ENCODE peak calls at places on chromosomes 2 and 18, in six cellular contexts. One of them, this sample, is unnamed.

GRCh38 chr2:43383533-43383932 is 157.1 kb upstream of the ZFP36L2 start:
- DNase-seq in neuronal stem cell: no peak
- DNase-seq in mesenchymal stem cell: no peak
- DNase-seq in H1: no peak
- DNase-seq in IMR-90: no peak
- DNase-seq in trophoblast cell: no peak
- DNase-seq in this sample: no peak

GRCh38 chr18:62245699-62246098 is 58.6 kb downstream of the RELCH start:
- DNase-seq in H1: no peak
- DNase-seq in mesenchymal stem cell: no peak
- DNase-seq in neuronal stem cell: no peak
- DNase-seq in IMR-90: no peak
- DNase-seq in trophoblast cell: peak
- DNase-seq in this sample: no peak

GRCh38 chr2:120421830-120422175 is 75.9 kb downstream of the INHBB start:
- DNase-seq in trophoblast cell: no peak
- DNase-seq in IMR-90: no peak
- DNase-seq in mesenchymal stem cell: no peak
- DNase-seq in neuronal stem cell: no peak
- DNase-seq in H1: peak
- DNase-seq in this sample: peak

GRCh38 chr2:45278345-45279078 is 269.3 kb upstream of the SIX2 start:
- DNase-seq in H1: no peak
- DNase-seq in mesenchymal stem cell: no peak
- DNase-seq in trophoblast cell: no peak
- DNase-seq in IMR-90: peak
- DNase-seq in neuronal stem cell: no peak
- DNase-seq in this sample: no peak

GRCh38 chr18:26436176-26437031 is 111.9 kb downstream of the KCTD1 start:
- DNase-seq in trophoblast cell: peak
- DNase-seq in H1: peak
- DNase-seq in neuronal stem cell: no peak
- DNase-seq in mesenchymal stem cell: peak
- DNase-seq in IMR-90: peak
- DNase-seq in this sample: no peak

GRCh38 chr2:60290534-60290933 is 262.9 kb downstream of the BCL11A start:
- DNase-seq in H1: no peak
- DNase-seq in trophoblast cell: no peak
- DNase-seq in neuronal stem cell: no peak
- DNase-seq in IMR-90: no peak
- DNase-seq in mesenchymal stem cell: no peak
- DNase-seq in this sample: no peak

GRCh38 chr2:100124746-100125145 is 17.6 kb downstream of the AFF3 start:
- DNase-seq in IMR-90: no peak
- DNase-seq in mesenchymal stem cell: no peak
- DNase-seq in H1: no peak
- DNase-seq in neuronal stem cell: no peak
- DNase-seq in trophoblast cell: peak
- DNase-seq in this sample: no peak

GRCh38 chr2:64716569-64716968 is 62.9 kb upstream of the SERTAD2 start:
- DNase-seq in IMR-90: no peak
- DNase-seq in mesenchymal stem cell: no peak
- DNase-seq in H1: no peak
- DNase-seq in trophoblast cell: no peak
- DNase-seq in neuronal stem cell: no peak
- DNase-seq in this sample: no peak

GRCh38 chr2:12555012-12555645 is 161.6 kb upstream of the TRIB2 start:
- DNase-seq in trophoblast cell: no peak
- DNase-seq in H1: no peak
- DNase-seq in IMR-90: peak
- DNase-seq in neuronal stem cell: no peak
- DNase-seq in mesenchymal stem cell: peak
- DNase-seq in this sample: no peak

GRCh38 chr2:159157361-159158045 is 129.0 kb downstream of the WDSUB1 start:
- DNase-seq in H1: no peak
- DNase-seq in mesenchymal stem cell: peak
- DNase-seq in IMR-90: peak
- DNase-seq in trophoblast cell: peak
- DNase-seq in neuronal stem cell: no peak
- DNase-seq in this sample: no peak

GRCh38 chr18:9943311-9943710 is 29.5 kb downstream of the VAPA start:
- DNase-seq in neuronal stem cell: no peak
- DNase-seq in trophoblast cell: no peak
- DNase-seq in mesenchymal stem cell: no peak
- DNase-seq in IMR-90: no peak
- DNase-seq in H1: no peak
- DNase-seq in this sample: no peak

GRCh38 chr2:131063501-131064283 is 29.6 kb downstream of the FAM168B start:
- DNase-seq in H1: no peak
- DNase-seq in mesenchymal stem cell: no peak
- DNase-seq in neuronal stem cell: no peak
- DNase-seq in trophoblast cell: no peak
- DNase-seq in IMR-90: peak
- DNase-seq in this sample: no peak

GRCh38 chr2:25698752-25699151 is 25.4 kb upstream of the DTNB start:
- DNase-seq in neuronal stem cell: no peak
- DNase-seq in IMR-90: peak
- DNase-seq in H1: no peak
- DNase-seq in mesenchymal stem cell: peak
- DNase-seq in trophoblast cell: no peak
- DNase-seq in this sample: no peak

GRCh38 chr18:57819119-57819518 is 16.0 kb upstream of the ATP8B1 start:
- DNase-seq in neuronal stem cell: no peak
- DNase-seq in mesenchymal stem cell: no peak
- DNase-seq in IMR-90: no peak
- DNase-seq in trophoblast cell: no peak
- DNase-seq in H1: no peak
- DNase-seq in this sample: no peak
- H3K9ac ChIP-seq in neuronal stem cell: no peak
- H3K9ac ChIP-seq in mesenchymal stem cell: no peak
- H3K9ac ChIP-seq in IMR-90: no peak
- H3K9ac ChIP-seq in trophoblast cell: no peak
- H3K9ac ChIP-seq in H1: no peak
- H3K9ac ChIP-seq in this sample: no peak

GRCh38 chr2:173456960-173457359 is 102.3 kb downstream of the CDCA7 start:
- DNase-seq in H1: no peak
- DNase-seq in neuronal stem cell: no peak
- DNase-seq in mesenchymal stem cell: no peak
- DNase-seq in trophoblast cell: no peak
- DNase-seq in IMR-90: no peak
- DNase-seq in this sample: no peak
- H3K14ac ChIP-seq in H1: no peak
- H3K14ac ChIP-seq in neuronal stem cell: no peak
- H3K14ac ChIP-seq in mesenchymal stem cell: no peak
- H3K14ac ChIP-seq in trophoblast cell: no peak
- H3K14ac ChIP-seq in IMR-90: no peak
- H3K14ac ChIP-seq in this sample: no peak

GRCh38 chr2:118589726-118590125 is 257.7 kb downstream of the EN1 start:
- DNase-seq in neuronal stem cell: no peak
- DNase-seq in H1: no peak
- DNase-seq in IMR-90: no peak
- DNase-seq in trophoblast cell: no peak
- DNase-seq in mesenchymal stem cell: no peak
- DNase-seq in this sample: peak
- H3K9ac ChIP-seq in neuronal stem cell: no peak
- H3K9ac ChIP-seq in H1: no peak
- H3K9ac ChIP-seq in IMR-90: no peak
- H3K9ac ChIP-seq in trophoblast cell: no peak
- H3K9ac ChIP-seq in mesenchymal stem cell: no peak
- H3K9ac ChIP-seq in this sample: no peak

GRCh38 chr2:24153478-24153877 is 21.4 kb upstream of the FAM228A start:
- DNase-seq in trophoblast cell: no peak
- DNase-seq in neuronal stem cell: no peak
- DNase-seq in H1: no peak
- DNase-seq in IMR-90: no peak
- DNase-seq in mesenchymal stem cell: no peak
- DNase-seq in this sample: no peak

GRCh38 chr2:24158131-24158530 is 16.7 kb upstream of the FAM228A start:
- DNase-seq in neuronal stem cell: no peak
- DNase-seq in IMR-90: no peak
- DNase-seq in trophoblast cell: no peak
- DNase-seq in mesenchymal stem cell: no peak
- DNase-seq in H1: no peak
- DNase-seq in this sample: no peak

GRCh38 chr2:24147364-24147763 is 24.1 kb downstream of the FAM228B start:
- DNase-seq in IMR-90: no peak
- DNase-seq in neuronal stem cell: no peak
- DNase-seq in trophoblast cell: no peak
- DNase-seq in H1: no peak
- DNase-seq in mesenchymal stem cell: peak
- DNase-seq in this sample: no peak

GRCh38 chr2:24152413-24153197 is 22.2 kb upstream of the FAM228A start:
- DNase-seq in IMR-90: no peak
- DNase-seq in mesenchymal stem cell: no peak
- DNase-seq in trophoblast cell: peak
- DNase-seq in H1: no peak
- DNase-seq in neuronal stem cell: no peak
- DNase-seq in this sample: no peak
- H3K14ac ChIP-seq in IMR-90: no peak
- H3K14ac ChIP-seq in mesenchymal stem cell: no peak
- H3K14ac ChIP-seq in trophoblast cell: no peak
- H3K14ac ChIP-seq in H1: no peak
- H3K14ac ChIP-seq in neuronal stem cell: no peak
- H3K14ac ChIP-seq in this sample: no peak

GRCh38 chr18:50817898-50818250 is 1.9 kb downstream of the MRO start:
- DNase-seq in mesenchymal stem cell: no peak
- DNase-seq in neuronal stem cell: no peak
- DNase-seq in trophoblast cell: no peak
- DNase-seq in IMR-90: peak
- DNase-seq in H1: no peak
- DNase-seq in this sample: no peak
- H3K9ac ChIP-seq in mesenchymal stem cell: peak
- H3K9ac ChIP-seq in neuronal stem cell: no peak
- H3K9ac ChIP-seq in trophoblast cell: no peak
- H3K9ac ChIP-seq in IMR-90: no peak
- H3K9ac ChIP-seq in H1: no peak
- H3K9ac ChIP-seq in this sample: no peak

DNA sequence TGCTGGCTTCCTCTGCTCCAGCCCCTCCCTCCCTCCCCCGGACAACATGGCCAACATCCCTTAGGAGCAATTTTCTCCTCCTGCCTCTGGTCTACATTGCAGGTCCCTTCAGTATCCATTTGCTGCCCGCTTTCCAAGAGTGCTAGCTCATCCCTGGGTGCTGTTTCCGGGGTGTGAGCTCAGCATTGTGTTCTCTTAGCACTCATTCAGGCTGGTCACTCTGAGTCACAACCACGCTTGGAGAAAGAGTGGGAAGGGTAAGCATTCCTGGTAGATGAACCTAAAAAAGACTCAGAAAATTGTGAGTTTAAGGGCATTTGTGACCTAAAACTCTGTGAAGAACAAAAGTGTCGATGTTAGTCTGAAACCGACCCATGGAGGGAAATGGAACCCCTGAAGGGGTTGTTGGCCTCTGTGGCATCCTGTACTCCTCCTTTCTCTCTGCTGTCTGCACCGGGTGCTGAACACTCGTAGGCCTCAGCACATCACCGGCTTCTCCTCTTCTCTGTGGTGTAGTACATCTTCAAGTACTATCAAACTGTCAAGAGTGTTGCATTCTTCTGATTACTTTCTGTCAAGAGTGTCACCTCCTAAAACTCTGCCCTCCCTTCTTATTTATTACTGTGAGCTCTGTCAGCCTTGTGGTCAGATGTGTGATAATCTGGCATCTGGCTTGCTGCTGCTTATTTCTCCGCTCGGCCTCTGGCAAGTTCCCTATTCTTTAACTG is 73.0 kb downstream of the CTNNA2 start:
- DNase-seq in mesenchymal stem cell: no peak
- DNase-seq in trophoblast cell: no peak
- DNase-seq in IMR-90: peak
- DNase-seq in H1: no peak
- DNase-seq in neuronal stem cell: no peak
- DNase-seq in this sample: no peak
- H3K14ac ChIP-seq in mesenchymal stem cell: no peak
- H3K14ac ChIP-seq in trophoblast cell: no peak
- H3K14ac ChIP-seq in IMR-90: no peak
- H3K14ac ChIP-seq in H1: no peak
- H3K14ac ChIP-seq in neuronal stem cell: no peak
- H3K14ac ChIP-seq in this sample: no peak

GRCh38 chr18:49833804-49834203 is 20.5 kb upstream of the ACAA2 start:
- DNase-seq in mesenchymal stem cell: no peak
- DNase-seq in neuronal stem cell: no peak
- DNase-seq in IMR-90: no peak
- DNase-seq in H1: no peak
- DNase-seq in trophoblast cell: no peak
- DNase-seq in this sample: no peak
- H3K9ac ChIP-seq in mesenchymal stem cell: no peak
- H3K9ac ChIP-seq in neuronal stem cell: no peak
- H3K9ac ChIP-seq in IMR-90: no peak
- H3K9ac ChIP-seq in H1: no peak
- H3K9ac ChIP-seq in trophoblast cell: no peak
- H3K9ac ChIP-seq in this sample: no peak

GRCh38 chr2:237689569-237690131 is 62.3 kb downstream of the LRRFIP1 start:
- DNase-seq in IMR-90: no peak
- DNase-seq in mesenchymal stem cell: no peak
- DNase-seq in H1: no peak
- DNase-seq in neuronal stem cell: no peak
- DNase-seq in trophoblast cell: no peak
- DNase-seq in this sample: no peak

GRCh38 chr2:237691200-237691907 is 64.0 kb downstream of the LRRFIP1 start:
- DNase-seq in H1: peak
- DNase-seq in mesenchymal stem cell: peak
- DNase-seq in neuronal stem cell: peak
- DNase-seq in trophoblast cell: peak
- DNase-seq in IMR-90: no peak
- DNase-seq in this sample: peak

GRCh38 chr2:237692601-237693079 is 65.3 kb downstream of the LRRFIP1 start:
- DNase-seq in neuronal stem cell: no peak
- DNase-seq in mesenchymal stem cell: peak
- DNase-seq in IMR-90: no peak
- DNase-seq in H1: no peak
- DNase-seq in trophoblast cell: no peak
- DNase-seq in this sample: peak

GRCh38 chr2:237693281-237694039 is 66.1 kb downstream of the LRRFIP1 start:
- DNase-seq in mesenchymal stem cell: peak
- DNase-seq in H1: no peak
- DNase-seq in trophoblast cell: peak
- DNase-seq in IMR-90: peak
- DNase-seq in neuronal stem cell: no peak
- DNase-seq in this sample: no peak

GRCh38 chr2:237691908-237692600 is 64.7 kb downstream of the LRRFIP1 start:
- DNase-seq in neuronal stem cell: peak
- DNase-seq in H1: no peak
- DNase-seq in IMR-90: peak
- DNase-seq in trophoblast cell: peak
- DNase-seq in mesenchymal stem cell: peak
- DNase-seq in this sample: peak
- H3K14ac ChIP-seq in neuronal stem cell: peak
- H3K14ac ChIP-seq in H1: no peak
- H3K14ac ChIP-seq in IMR-90: peak
- H3K14ac ChIP-seq in trophoblast cell: peak
- H3K14ac ChIP-seq in mesenchymal stem cell: peak
- H3K14ac ChIP-seq in this sample: peak